ENCODE peak calls at places on chromosomes 5 and 9, in eight cellular contexts. Y is psoas muscle; D is right lobe of liver; T is HEK293T; I is stimulated activated CD4-positive, alpha-beta T cell treated with anti-CD3 and anti-CD28 coated beads, Interleukin-1b, Interleukin-23, amount 100 ng/mL, for 24 hours; F is mucosa of descending colon; L is amniotic stem cell; O is AG09319. M is an unnamed sample.

GRCh38 chr5:109487753-109488420 is 78.1 kb upstream of the PJA2 start:
- DNase-seq in D (no peak), T (no peak), L (no peak), F (no peak), I (no peak), Y (peak), O (no peak), M (peak)

GRCh38 chr9:16202913-16203734 is 650.3 kb downstream of the CCDC171 start:
- DNase-seq in L (peak), I (no peak), Y (no peak), F (no peak), D (no peak), O (peak), T (no peak), M (no peak)

GRCh38 chr5:83993803-83994202 is 273.1 kb upstream of the HAPLN1 start:
- DNase-seq in O (no peak), L (no peak), D (no peak), F (no peak), I (no peak), Y (no peak), T (no peak), M (no peak)

GRCh38 chr5:1079486-1079885 is 32.4 kb downstream of the SLC12A7 start:
- DNase-seq in F (no peak), Y (no peak), L (no peak), T (no peak), D (no peak), I (no peak), O (no peak), M (no peak)

GRCh38 chr9:115115117-115115880 is 2.7 kb downstream of the TNC start:
- DNase-seq in T (no peak), L (no peak), F (no peak), O (no peak), I (no peak), Y (no peak), D (no peak), M (no peak)

GRCh38 chr5:128965011-128965637 is at the start of gene SLC27A6:
- DNase-seq in T (peak), I (no peak), Y (no peak), D (no peak), F (peak), O (no peak), L (no peak), M (no peak)

GRCh38 chr9:119968837-119969707 is 599.8 kb upstream of the BRINP1 start:
- DNase-seq in O (peak), T (peak), F (peak), L (peak), I (peak), Y (peak), D (peak), M (peak)

GRCh38 chr5:5521029-5521428 is 98.6 kb downstream of the ICE1 start:
- DNase-seq in L (no peak), I (no peak), T (no peak), O (no peak), Y (no peak), D (no peak), F (no peak), M (no peak)

GRCh38 chr9:83346655-83347393 is 191.4 kb downstream of the FRMD3 start:
- DNase-seq in F (no peak), O (no peak), Y (no peak), T (no peak), D (no peak), L (no peak), I (no peak), M (no peak)

GRCh38 chr9:104091708-104092107 is 2.4 kb upstream of the SMC2 start:
- DNase-seq in D (no peak), F (peak), I (no peak), O (no peak), Y (no peak), L (no peak), T (peak), M (no peak)

GRCh38 chr9:133703571-133704399 is 34.4 kb downstream of the SARDH start:
- DNase-seq in O (no peak), L (no peak), F (no peak), Y (peak), I (no peak), D (no peak), T (no peak), M (peak)

GRCh38 chr9:136805207-136805740 is 2.5 kb upstream of the RABL6 start:
- DNase-seq in L (no peak), I (no peak), T (no peak), F (no peak), D (peak), Y (no peak), O (no peak), M (peak)

GRCh38 chr5:180618830-180619562 is 27.7 kb upstream of the SCGB3A1 start:
- DNase-seq in F (no peak), Y (no peak), L (no peak), T (peak), O (no peak), I (no peak), D (no peak), M (no peak)

GRCh38 chr9:126558051-126558665 is 55.6 kb upstream of the LMX1B start:
- DNase-seq in F (peak), T (peak), L (no peak), O (no peak), D (peak), I (peak), Y (peak), M (peak)

GRCh38 chr9:131622536-131622935 is 77.2 kb downstream of the PRRT1B start:
- DNase-seq in Y (no peak), L (no peak), I (no peak), D (no peak), O (no peak), F (no peak), T (no peak), M (no peak)

GRCh38 chr5:93359296-93359957 is 221.6 kb downstream of the NR2F1-AS1 start:
- DNase-seq in O (peak), Y (no peak), L (peak), T (no peak), F (no peak), D (no peak), I (no peak), M (no peak)

GRCh38 chr5:141715340-141715905 is 33.4 kb upstream of the ARAP3 start:
- DNase-seq in D (no peak), T (no peak), I (no peak), O (no peak), L (no peak), Y (no peak), F (no peak), M (no peak)

GRCh38 chr9:6413365-6414263 is 615 bp downstream of the UHRF2 start:
- DNase-seq in T (peak), D (peak), I (peak), F (peak), Y (peak), L (no peak), O (no peak), M (peak)

GRCh38 chr5:151230048-151230680 is 6.3 kb upstream of the CCDC69 start:
- DNase-seq in Y (no peak), L (no peak), F (no peak), T (no peak), O (no peak), I (no peak), D (no peak), M (no peak)

GRCh38 chr9:136297016-136297691 is 6.7 kb downstream of the CCDC187 start:
- DNase-seq in T (no peak), L (no peak), O (no peak), Y (peak), F (peak), D (peak), I (no peak), M (peak)

GRCh38 chr9:108815156-108815555 is 40.6 kb downstream of the ACTL7B start:
- DNase-seq in L (no peak), D (no peak), T (no peak), Y (no peak), O (no peak), F (no peak), I (no peak), M (no peak)

GRCh38 chr5:109105631-109106267 is 304.0 kb downstream of the PJA2 start:
- DNase-seq in T (no peak), D (no peak), O (peak), Y (no peak), L (peak), I (no peak), F (no peak), M (no peak)

GRCh38 chr9:96500696-96501660 is 51.0 kb downstream of the HABP4 start:
- DNase-seq in D (no peak), T (no peak), F (no peak), O (no peak), Y (no peak), I (no peak), L (no peak), M (no peak)

GRCh38 chr5:112342364-112342763 is 76.7 kb downstream of the EPB41L4A start:
- DNase-seq in T (no peak), I (no peak), O (no peak), L (no peak), D (no peak), F (no peak), Y (no peak), M (no peak)

GRCh38 chr5:87400305-87400899 is 12.3 kb downstream of the CCNH start:
- DNase-seq in F (no peak), I (no peak), Y (no peak), O (no peak), L (no peak), D (no peak), T (peak), M (no peak)

GRCh38 chr9:136328622-136329041 is 1.3 kb downstream of the GPSM1 start:
- DNase-seq in D (no peak), T (no peak), Y (no peak), O (no peak), L (no peak), I (no peak), F (no peak), M (no peak)

M was measured in pancreas.